ENCODE peak calls at places on chromosomes 1 and 21, in ten cellular contexts. D, F, Y, B, G, M, O, W, E and P are unnamed samples.
A peak's percentile ranks its signal among the peaks of the same experiment; 100 is the strongest.

GRCh38 chr1:164622057-164622840 is 63.3 kb downstream of the PBX1 start:
- DNase-seq in D (no peak), F (no peak), Y (no peak), B (no peak), G (no peak), M (no peak), O (no peak), W (peak; percentile 66), E (no peak), P (no peak)

GRCh38 chr21:46368533-46369285 is 44.8 kb downstream of the PCNT start:
- DNase-seq in D (no peak), F (no peak), Y (peak; percentile 4), B (no peak), G (no peak), M (no peak), O (no peak), W (no peak), E (no peak), P (peak; percentile 59)

GRCh38 chr1:8389962-8390535 is 72.1 kb downstream of the SLC45A1 start:
- DNase-seq in D (no peak), F (no peak), Y (no peak), B (no peak), G (no peak), M (no peak), O (no peak), W (no peak), E (no peak), P (no peak)

GRCh38 chr1:224528900-224529299 is 87.2 kb upstream of the CNIH3 start:
- DNase-seq in D (no peak), F (peak; percentile 63), Y (peak; percentile 55), B (peak; percentile 70), G (no peak), M (no peak), O (no peak), W (no peak), E (peak; percentile 52), P (no peak)

GRCh38 chr1:11938722-11939526 is 4.4 kb downstream of the PLOD1 start:
- DNase-seq in D (no peak), F (no peak), Y (no peak), B (peak; percentile 59), G (no peak), M (no peak), O (no peak), W (no peak), E (no peak), P (no peak)

GRCh38 chr21:35226302-35226701 is 177.2 kb upstream of the RUNX1 start:
- DNase-seq in D (no peak), F (peak; percentile 63), Y (peak; percentile 24), B (peak; percentile 83), G (no peak), M (no peak), O (no peak), W (no peak), E (peak; percentile 48), P (no peak)

GRCh38 chr1:22526677-22527076 is 36.6 kb upstream of the EPHA8 start:
- DNase-seq in D (no peak), F (no peak), Y (no peak), B (no peak), G (no peak), M (no peak), O (no peak), W (no peak), E (no peak), P (no peak)

GRCh38 chr1:77940921-77941570 is 37.8 kb downstream of the FUBP1 start:
- DNase-seq in D (no peak), F (no peak), Y (no peak), B (no peak), G (no peak), M (no peak), O (no peak), W (no peak), E (no peak), P (no peak)

GRCh38 chr21:44049182-44049581 is 37.1 kb downstream of the TRAPPC10 start:
- DNase-seq in D (no peak), F (no peak), Y (peak; percentile 8), B (no peak), G (no peak), M (no peak), O (no peak), W (no peak), E (no peak), P (no peak)

GRCh38 chr21:40173833-40174232 is 306.6 kb downstream of the PCP4 start:
- DNase-seq in D (no peak), F (no peak), Y (no peak), B (no peak), G (no peak), M (no peak), O (no peak), W (no peak), E (no peak), P (no peak)

GRCh38 chr1:20552728-20553571 is 577 bp downstream of the FAM43B start:
- DNase-seq in D (no peak), F (no peak), Y (peak; percentile 22), B (peak; percentile 33), G (no peak), M (no peak), O (no peak), W (no peak), E (peak; percentile 35), P (peak; percentile 43)

GRCh38 chr21:34517491-34518245 is 5.7 kb upstream of the KCNE1 start:
- DNase-seq in D (peak; percentile 78), F (no peak), Y (peak; percentile 50), B (no peak), G (no peak), M (no peak), O (no peak), W (no peak), E (no peak), P (no peak)

GRCh38 chr1:59992040-59992820 is 65.7 kb upstream of the CYP2J2 start:
- DNase-seq in D (no peak), F (no peak), Y (no peak), B (no peak), G (no peak), M (no peak), O (no peak), W (no peak), E (no peak), P (no peak)

GRCh38 chr1:15384301-15384901 is 25.3 kb upstream of the EFHD2 start:
- DNase-seq in D (no peak), F (no peak), Y (peak; percentile 36), B (peak; percentile 27), G (no peak), M (no peak), O (no peak), W (no peak), E (no peak), P (peak; percentile 61)

GRCh38 chr21:30839304-30839703 is 9.7 kb upstream of the KRTAP7-1 start:
- DNase-seq in D (no peak), F (no peak), Y (peak; percentile 30), B (no peak), G (no peak), M (no peak), O (no peak), W (no peak), E (peak; percentile 19), P (no peak)

GRCh38 chr1:56688522-56689026 is 43.5 kb downstream of the PRKAA2 start:
- DNase-seq in D (no peak), F (no peak), Y (peak; percentile 94), B (peak; percentile 51), G (no peak), M (no peak), O (no peak), W (no peak), E (peak; percentile 50), P (no peak)

GRCh38 chr21:45047257-45047656 is 27.1 kb upstream of the ADARB1 start:
- DNase-seq in D (no peak), F (no peak), Y (no peak), B (no peak), G (no peak), M (no peak), O (no peak), W (no peak), E (no peak), P (no peak)

GRCh38 chr1:208450958-208451357 is 206.8 kb upstream of the PLXNA2 start:
- DNase-seq in D (no peak), F (no peak), Y (no peak), B (no peak), G (no peak), M (no peak), O (no peak), W (no peak), E (no peak), P (no peak)

GRCh38 chr1:237932806-237933205 is 42.1 kb upstream of the ZP4 start:
- DNase-seq in D (no peak), F (no peak), Y (peak; percentile 56), B (no peak), G (no peak), M (no peak), O (no peak), W (no peak), E (no peak), P (no peak)

GRCh38 chr1:22454476-22455056 is 2.9 kb downstream of the ZBTB40 start:
- DNase-seq in D (no peak), F (no peak), Y (no peak), B (no peak), G (no peak), M (no peak), O (no peak), W (no peak), E (no peak), P (no peak)

GRCh38 chr1:111743679-111744101 is 4.5 kb upstream of the INKA2 start:
- DNase-seq in D (no peak), F (no peak), Y (peak; percentile 54), B (peak; percentile 88), G (no peak), M (no peak), O (no peak), W (no peak), E (no peak), P (no peak)

GRCh38 chr21:45615145-45615711 is 28.3 kb upstream of the PCBP3 start:
- DNase-seq in D (no peak), F (no peak), Y (no peak), B (peak; percentile 29), G (peak; percentile 89), M (no peak), O (no peak), W (no peak), E (no peak), P (peak; percentile 62)

GRCh38 chr1:223030871-223031270 is 112.2 kb downstream of the TLR5 start:
- DNase-seq in D (peak; percentile 29), F (no peak), Y (no peak), B (no peak), G (no peak), M (no peak), O (no peak), W (no peak), E (no peak), P (no peak)

GRCh38 chr1:201917362-201918033 is 28.8 kb downstream of the SHISA4 start:
- DNase-seq in D (no peak), F (peak; percentile 88), Y (no peak), B (peak; percentile 96), G (no peak), M (no peak), O (no peak), W (no peak), E (no peak), P (no peak)

GRCh38 chr1:86913399-86913895 is 479 bp downstream of the SELENOF start:
- DNase-seq in D (no peak), F (peak; percentile 0), Y (peak; percentile 49), B (peak; percentile 61), G (peak; percentile 6), M (no peak), O (no peak), W (peak; percentile 24), E (no peak), P (peak; percentile 20)